ENCODE peak calls at places on chromosomes 4 and X, in ten cellular contexts. Z is CD4-positive, alpha-beta T cell; J is endothelial cell; D is GM13977; B is right lobe of liver; X is cardiac fibroblast; F is fibroblast of mammary gland; O is heart left ventricle; L is A549; G is cardiac muscle cell. Q is an unnamed sample.

GRCh38 chr4:13635281-13635799 is 7.8 kb upstream of the BOD1L1 start:
- DNase-seq in Z (no peak), J (no peak), D (no peak), B (no peak), X (no peak), F (peak; percentile 25), O (no peak), L (no peak), G (no peak), Q (no peak)

GRCh38 chr4:176054942-176055341 is 10.7 kb upstream of the WDR17 start:
- DNase-seq in Z (no peak), J (no peak), D (peak; percentile 41), B (no peak), X (no peak), F (peak; percentile 3), O (no peak), L (no peak), G (no peak), Q (no peak)

GRCh38 chrX:34915463-34916225 is 27.0 kb upstream of the FAM47B start:
- DNase-seq in Z (no peak), J (no peak), D (no peak), B (no peak), X (no peak), F (no peak), O (no peak), L (no peak), G (no peak), Q (no peak)

GRCh38 chrX:11756354-11757318 is 1.4 kb upstream of the MSL3 start:
- DNase-seq in Z (no peak), J (no peak), D (no peak), B (no peak), X (peak; percentile 24), F (peak; percentile 52), O (no peak), L (no peak), G (no peak), Q (no peak)

GRCh38 chr4:107709916-107710315 is 10.1 kb downstream of the PAPSS1 start:
- DNase-seq in Z (no peak), J (no peak), D (no peak), B (no peak), X (peak; percentile 37), F (peak; percentile 25), O (no peak), L (no peak), G (peak; percentile 15), Q (no peak)

GRCh38 chr4:169070895-169071218 is 60.8 kb upstream of the CBR4 start:
- DNase-seq in Z (no peak), J (no peak), D (no peak), B (peak; percentile 86), X (peak; percentile 62), F (peak; percentile 9), O (no peak), L (peak; percentile 41), G (peak; percentile 33), Q (no peak)

GRCh38 chr4:141802324-141802723 is 165.9 kb downstream of the IL15 start:
- DNase-seq in Z (no peak), J (no peak), D (no peak), B (no peak), X (peak; percentile 55), F (peak; percentile 60), O (no peak), L (no peak), G (peak; percentile 15), Q (no peak)

GRCh38 chrX:134526399-134526798 is 66.4 kb downstream of the HPRT1 start:
- DNase-seq in Z (no peak), J (no peak), D (no peak), B (no peak), X (peak; percentile 31), F (no peak), O (no peak), L (no peak), G (no peak), Q (no peak)

GRCh38 chrX:439719-440118 is 53.0 kb upstream of the PPP2R3B start:
- DNase-seq in Z (no peak), J (no peak), D (no peak), B (no peak), X (no peak), F (no peak), O (no peak), L (no peak), G (no peak), Q (no peak)

GRCh38 chrX:152652060-152652459 is 14.4 kb downstream of the GABRQ start:
- DNase-seq in Z (no peak), J (no peak), D (no peak), B (no peak), X (no peak), F (no peak), O (no peak), L (no peak), G (no peak), Q (no peak)

GRCh38 chr4:39227906-39228305 is 45.6 kb downstream of the WDR19 start:
- DNase-seq in Z (no peak), J (no peak), D (no peak), B (no peak), X (peak; percentile 33), F (no peak), O (no peak), L (no peak), G (peak; percentile 3), Q (no peak)

GRCh38 chr4:30875659-30876269 is 155.6 kb downstream of the PCDH7 start:
- DNase-seq in Z (no peak), J (no peak), D (no peak), B (no peak), X (peak; percentile 22), F (peak; percentile 48), O (no peak), L (no peak), G (no peak), Q (no peak)

GRCh38 chrX:45815389-45815788 is 614.7 kb upstream of the DIPK2B start:
- DNase-seq in Z (no peak), J (no peak), D (no peak), B (no peak), X (no peak), F (no peak), O (no peak), L (no peak), G (no peak), Q (no peak)
- TF ChIP-seq CTCF in Z (no peak), J (no peak), D (no peak), B (no peak), X (no peak), F (no peak), O (no peak), L (no peak), G (no peak), Q (no peak)

GRCh38 chr4:6984611-6985115 is 58.5 kb upstream of the TADA2B start:
- DNase-seq in Z (no peak), J (no peak), D (no peak), B (no peak), X (no peak), F (no peak), O (no peak), L (no peak), G (no peak), Q (no peak)

GRCh38 chr4:6987566-6987920 is 55.6 kb upstream of the TADA2B start:
- DNase-seq in Z (no peak), J (no peak), D (no peak), B (no peak), X (peak; percentile 46), F (peak; percentile 25), O (no peak), L (no peak), G (no peak), Q (no peak)

GRCh38 chr4:6988016-6988715 is 55.0 kb upstream of the TADA2B start:
- DNase-seq in Z (no peak), J (no peak), D (no peak), B (no peak), X (peak; percentile 13), F (no peak), O (no peak), L (no peak), G (no peak), Q (no peak)

GRCh38 chr4:6986781-6987565 is 56.2 kb upstream of the TADA2B start:
- DNase-seq in Z (peak; percentile 93), J (peak; percentile 96), D (peak; percentile 98), B (peak; percentile 97), X (peak; percentile 92), F (peak; percentile 87), O (peak; percentile 94), L (peak; percentile 70), G (peak; percentile 97), Q (peak; percentile 96)

GRCh38 chr4:6986067-6986780 is 56.9 kb upstream of the TADA2B start:
- DNase-seq in Z (no peak), J (peak; percentile 29), D (no peak), B (no peak), X (peak; percentile 83), F (peak; percentile 71), O (peak; percentile 63), L (no peak), G (peak; percentile 77), Q (no peak)
- TF ChIP-seq CTCF in Z (no peak), J (no peak), D (no peak), B (no peak), X (no peak), F (no peak), O (no peak), L (no peak), G (peak; percentile 7), Q (no peak)

GRCh38 chr4:22997358-22998224 is 304.9 kb downstream of the GBA3 start:
- DNase-seq in Z (no peak), J (no peak), D (no peak), B (no peak), X (no peak), F (no peak), O (no peak), L (no peak), G (no peak), Q (no peak)

GRCh38 chr4:23001478-23001877 is 308.7 kb downstream of the GBA3 start:
- DNase-seq in Z (no peak), J (no peak), D (no peak), B (no peak), X (no peak), F (no peak), O (no peak), L (no peak), G (no peak), Q (no peak)

DNA sequence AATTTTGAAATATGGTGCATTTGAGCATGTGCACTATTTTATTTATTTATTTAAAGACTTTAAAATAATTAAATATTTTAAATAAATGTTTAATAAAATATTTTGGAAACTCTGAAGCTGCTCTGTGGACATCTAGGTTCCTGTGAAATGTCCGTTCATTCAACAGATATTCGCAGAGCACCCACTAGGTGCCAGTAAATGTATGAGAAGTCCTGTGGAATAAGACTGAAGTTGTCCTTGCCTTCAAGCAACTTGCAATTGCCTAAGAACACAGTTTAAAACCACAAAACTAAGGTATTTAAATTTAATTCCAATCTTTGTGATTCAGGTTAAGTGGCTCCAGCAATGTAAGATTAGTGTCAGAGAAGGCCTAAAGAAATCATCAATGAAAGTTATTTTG is 306.7 kb downstream of the GBA3 start:
- DNase-seq in Z (no peak), J (no peak), D (no peak), B (no peak), X (no peak), F (no peak), O (no peak), L (no peak), G (no peak), Q (no peak)
- TF ChIP-seq CTCF in Z (no peak), J (no peak), D (no peak), B (no peak), X (no peak), F (no peak), O (peak; percentile 13), L (no peak), G (no peak), Q (no peak)

GRCh38 chr4:92014060-92014459 is 289.7 kb upstream of the GRID2 start:
- DNase-seq in Z (no peak), J (no peak), D (no peak), B (no peak), X (no peak), F (no peak), O (no peak), L (no peak), G (peak; percentile 44), Q (no peak)

GRCh38 chr4:92012899-92013867 is 290.6 kb upstream of the GRID2 start:
- DNase-seq in Z (no peak), J (peak; percentile 21), D (no peak), B (peak; percentile 47), X (no peak), F (no peak), O (no peak), L (no peak), G (peak; percentile 8), Q (no peak)
- TF ChIP-seq CTCF in Z (no peak), J (peak; percentile 37), D (peak; percentile 17), B (peak; percentile 44), X (no peak), F (no peak), O (peak; percentile 14), L (no peak), G (peak; percentile 18), Q (no peak)